ENCODE peak calls at places on chromosomes 13 and 19, in five cellular contexts. X, U, K, R and Q are unnamed samples. For H3K36me3 and H3K4me1, the result is how much of the 10 kb centered on the place peaks cover.

GRCh38 chr19:2188708-2189385 is 25.1 kb downstream of the DOT1L start:
- DNase-seq in X (no peak), K (no peak), R (no peak), U (no peak), Q (no peak)

GRCh38 chr19:21202865-21203494 is 61.1 kb downstream of the ZNF431 start:
- DNase-seq in R (peak), U (no peak), X (peak), K (no peak), Q (no peak)

GRCh38 chr13:92512852-92513251 is 713.8 kb upstream of the GPC6 start:
- DNase-seq in K (no peak), R (no peak), X (no peak), U (no peak), Q (no peak)

GRCh38 chr19:33661336-33661735 is 39.6 kb downstream of the CHST8 start:
- DNase-seq in R (no peak), K (no peak), U (peak), X (no peak), Q (peak)

GRCh38 chr13:80054806-80055205 is 286.1 kb downstream of the SPRY2 start:
- DNase-seq in K (no peak), X (no peak), R (peak), U (no peak), Q (no peak)

GRCh38 chr19:18280247-18281081 is 958 bp downstream of the JUND start:
- DNase-seq in R (peak), K (no peak), U (no peak), X (peak), Q (peak)

GRCh38 chr13:109608032-109608431 is 178.4 kb downstream of the IRS2 start:
- DNase-seq in R (no peak), X (no peak), U (no peak), K (no peak), Q (no peak)

GRCh38 chr13:96229356-96229755 is 139.4 kb downstream of the HS6ST3 start:
- DNase-seq in R (no peak), K (no peak), X (no peak), U (no peak), Q (no peak)

GRCh38 chr13:77001963-77002587 is 10.2 kb downstream of the CLN5 start:
- DNase-seq in K (no peak), X (no peak), R (no peak), U (no peak), Q (no peak)

GRCh38 chr19:21483589-21484170 is 21.7 kb upstream of the ZNF429 start:
- DNase-seq in U (no peak), K (no peak), R (no peak), X (peak), Q (peak)

GRCh38 chr19:3471954-3472655 is 8.2 kb downstream of the SMIM24 start:
- DNase-seq in R (no peak), K (no peak), U (no peak), X (peak), Q (peak)

GRCh38 chr13:65917731-65918130 is 1312.4 kb downstream of the PCDH9 start:
- DNase-seq in U (no peak), X (no peak), K (no peak), R (no peak), Q (no peak)

GRCh38 chr19:34962281-34962944 is 1.6 kb downstream of the ZNF792 start:
- DNase-seq in X (peak), U (no peak), R (no peak), K (no peak), Q (no peak)

GRCh38 chr19:33238750-33239149 is 13.1 kb upstream of the SLC7A10 start:
- DNase-seq in U (no peak), R (no peak), K (no peak), X (no peak), Q (peak)

GRCh38 chr13:51419015-51419636 is 33.7 kb downstream of the INTS6 start:
- DNase-seq in U (no peak), K (no peak), X (no peak), R (no peak), Q (no peak)

GRCh38 chr13:51420681-51421476 is 32.0 kb downstream of the INTS6 start:
- DNase-seq in U (no peak), R (no peak), X (no peak), K (no peak), Q (no peak)

GRCh38 chr13:51416107-51416506 is 36.7 kb downstream of the INTS6 start:
- DNase-seq in U (no peak), R (no peak), X (no peak), K (no peak), Q (no peak)

GRCh38 chr13:51422484-51422883 is 30.4 kb downstream of the INTS6 start:
- DNase-seq in X (no peak), U (no peak), R (no peak), K (no peak), Q (no peak)

GRCh38 chr13:51417716-51418115 is 35.1 kb downstream of the INTS6 start:
- DNase-seq in K (no peak), R (no peak), U (no peak), X (no peak), Q (no peak)
- H3K36me3 ChIP-seq in K (under half), R (under half), U (under half), X (under half), Q (under half)

GRCh38 chr19:41957838-41958366 is 1.2 kb downstream of the RABAC1 start:
- DNase-seq in K (no peak), R (peak), U (no peak), X (no peak), Q (peak)
- H3K4me1 ChIP-seq in K (under half), R (under half), U (under half), X (under half), Q (under half)

GRCh38 chr13:71852082-71852481 is 14.9 kb downstream of the DACH1 start:
- DNase-seq in X (no peak), U (no peak), R (no peak), K (no peak), Q (no peak)

GRCh38 chr13:71860547-71861131 is 6.4 kb downstream of the DACH1 start:
- DNase-seq in R (no peak), X (no peak), U (no peak), K (no peak), Q (no peak)

GRCh38 chr13:71858647-71859046 is 8.4 kb downstream of the DACH1 start:
- DNase-seq in U (no peak), K (no peak), X (no peak), R (no peak), Q (no peak)

GRCh38 chr13:71854401-71854800 is 12.6 kb downstream of the DACH1 start:
- DNase-seq in K (no peak), R (no peak), U (no peak), X (no peak), Q (no peak)

DNA sequence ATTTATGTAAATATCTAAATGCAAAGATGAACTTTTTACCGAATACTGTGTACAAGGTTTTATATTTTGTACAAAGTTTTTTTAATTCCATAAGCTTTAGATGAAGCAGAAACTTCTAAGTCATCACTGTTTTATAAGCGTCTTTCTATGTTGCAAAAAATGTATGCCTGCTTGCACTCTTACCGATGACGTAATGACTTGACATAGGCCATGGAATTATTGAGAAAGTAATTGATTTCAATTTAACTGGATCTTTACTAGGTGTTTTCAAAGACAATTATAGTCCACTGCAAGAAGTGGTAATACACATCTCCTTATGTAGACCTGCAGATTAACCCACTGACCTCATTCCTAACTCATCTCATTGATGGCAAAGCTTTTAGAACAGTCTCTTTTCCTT is 10.5 kb downstream of the DACH1 start:
- DNase-seq in K (no peak), U (no peak), X (no peak), R (no peak), Q (no peak)
- H3K36me3 ChIP-seq in K (under half), U (under half), X (under half), R (under half), Q (under half)

DNA sequence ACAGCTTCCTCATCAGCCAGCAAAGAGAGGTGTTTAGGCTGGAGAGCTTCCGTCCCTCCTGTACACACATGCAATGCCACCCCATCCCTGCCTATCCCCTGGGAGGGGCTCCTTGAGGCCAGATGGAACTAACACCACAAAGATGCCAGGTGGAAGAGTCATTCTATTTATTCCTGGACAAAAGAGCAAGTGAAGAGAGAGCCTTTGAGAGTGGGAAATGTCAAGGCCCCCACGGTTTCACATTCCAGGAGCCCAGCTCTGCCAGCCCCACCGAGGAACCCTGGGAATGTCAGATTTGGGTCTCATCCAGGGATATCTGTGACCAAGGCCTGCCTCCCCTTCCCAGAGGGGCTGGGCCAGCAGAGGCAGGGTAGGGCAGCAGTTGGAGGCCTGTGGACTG is 30.8 kb upstream of the IGFL1 start:
- DNase-seq in U (no peak), R (peak), X (no peak), K (no peak), Q (no peak)
- H3K4me1 ChIP-seq in U (under half), R (under half), X (under half), K (under half), Q (under half)